ENCODE peak calls at places on chromosome 11, in five cellular contexts. B is transverse colon, M is suprapubic skin, J is GM12878, X is endothelial cell of umbilical vein. T is an unnamed sample.

GRCh38 chr11:73236879-73237278 is 18.8 kb downstream of the P2RY2 start:
- DNase-seq in B (peak; percentile 62), M (no peak), J (no peak), X (peak; percentile 61), T (no peak)

GRCh38 chr11:132037961-132038360 is 667.5 kb downstream of the NTM start:
- DNase-seq in B (no peak), M (no peak), J (no peak), X (no peak), T (no peak)

GRCh38 chr11:117723625-117724024 is 73.4 kb downstream of the DSCAML1 start:
- DNase-seq in B (peak; percentile 33), M (no peak), J (no peak), X (no peak), T (no peak)

GRCh38 chr11:61273151-61274078 is 21.7 kb downstream of the VWCE start:
- DNase-seq in B (peak; percentile 40), M (no peak), J (no peak), X (no peak), T (no peak)

GRCh38 chr11:73384871-73385692 is 8.9 kb downstream of the RELT start:
- DNase-seq in B (peak; percentile 71), M (no peak), J (peak; percentile 69), X (peak; percentile 53), T (peak; percentile 77)

GRCh38 chr11:122242731-122243130 is 126.7 kb upstream of the BLID start:
- DNase-seq in B (no peak), M (no peak), J (no peak), X (peak; percentile 55), T (no peak)

GRCh38 chr11:13183094-13183825 is 94.3 kb upstream of the BMAL1 start:
- DNase-seq in B (no peak), M (no peak), J (no peak), X (peak; percentile 56), T (no peak)

GRCh38 chr11:119479685-119480275 is 56.8 kb upstream of the THY1 start:
- DNase-seq in B (no peak), M (no peak), J (no peak), X (peak; percentile 17), T (no peak)

GRCh38 chr11:1782831-1783724 is 19.4 kb upstream of the CTSD start:
- DNase-seq in B (no peak), M (no peak), J (no peak), X (no peak), T (no peak)

GRCh38 chr11:29773656-29774264 is 243.1 kb downstream of the KCNA4 start:
- DNase-seq in B (no peak), M (no peak), J (no peak), X (no peak), T (no peak)

GRCh38 chr11:12600829-12601228 is 73.4 kb upstream of the TEAD1 start:
- DNase-seq in B (no peak), M (no peak), J (no peak), X (no peak), T (no peak)

GRCh38 chr11:29280452-29280851 is 736.4 kb downstream of the KCNA4 start:
- DNase-seq in B (no peak), M (no peak), J (no peak), X (peak; percentile 73), T (no peak)

GRCh38 chr11:5229388-5229787 is 2.5 kb upstream of the HBB start:
- DNase-seq in B (no peak), M (no peak), J (no peak), X (no peak), T (no peak)

GRCh38 chr11:66438009-66438503 is 592 bp downstream of the MRPL11 start:
- DNase-seq in B (no peak), M (no peak), J (no peak), X (no peak), T (no peak)

GRCh38 chr11:58771458-58771855 is 39.7 kb upstream of the GLYAT start:
- DNase-seq in B (no peak), M (no peak), J (no peak), X (no peak), T (no peak)

GRCh38 chr11:61041755-61042518 is 60.4 kb upstream of the CD5 start:
- DNase-seq in B (peak; percentile 62), M (no peak), J (no peak), X (peak; percentile 20), T (no peak)

GRCh38 chr11:15829312-15829711 is 527.0 kb downstream of the SOX6 start:
- DNase-seq in B (no peak), M (no peak), J (no peak), X (peak; percentile 37), T (no peak)

GRCh38 chr11:78420796-78421209 is 3.2 kb upstream of the GAB2 start:
- DNase-seq in B (peak; percentile 66), M (no peak), J (no peak), X (peak; percentile 69), T (peak; percentile 80)

GRCh38 chr11:72812968-72813739 is 1.1 kb upstream of the ATG16L2 start:
- DNase-seq in B (peak; percentile 71), M (no peak), J (no peak), X (peak; percentile 70), T (peak; percentile 78)

GRCh38 chr11:128940156-128940555 is 2.5 kb downstream of the TP53AIP1 start:
- DNase-seq in B (no peak), M (no peak), J (no peak), X (no peak), T (no peak)

GRCh38 chr11:113395782-113396336 is 8.3 kb downstream of the ANKK1 start:
- DNase-seq in B (no peak), M (no peak), J (no peak), X (no peak), T (no peak)

GRCh38 chr11:58525037-58525614 is 17.2 kb upstream of the OR5B21 start:
- DNase-seq in B (no peak), M (no peak), J (peak; percentile 79), X (no peak), T (no peak)

GRCh38 chr11:10594407-10594806 is 25.9 kb upstream of the LYVE1 start:
- DNase-seq in B (no peak), M (no peak), J (no peak), X (no peak), T (no peak)

GRCh38 chr11:65393513-65394079 is 7.2 kb downstream of the FRMD8 start:
- DNase-seq in B (no peak), M (no peak), J (no peak), X (no peak), T (peak; percentile 60)

GRCh38 chr11:61639816-61640443 is 40.3 kb upstream of the DAGLA start:
- DNase-seq in B (no peak), M (no peak), J (no peak), X (no peak), T (no peak)

GRCh38 chr11:87871071-87871470 is 304.2 kb downstream of the RAB38 start:
- DNase-seq in B (no peak), M (no peak), J (no peak), X (no peak), T (no peak)

GRCh38 chr11:119688362-119688761 is 40.6 kb downstream of the NECTIN1 start:
- DNase-seq in B (no peak), M (no peak), J (no peak), X (no peak), T (no peak)

GRCh38 chr11:2267871-2268825 is 2.2 kb downstream of the ASCL2 start:
- DNase-seq in B (no peak), M (no peak), J (no peak), X (no peak), T (no peak)

GRCh38 chr11:61716478-61717285 is 35.8 kb upstream of the MYRF start:
- DNase-seq in B (no peak), M (no peak), J (no peak), X (no peak), T (no peak)

GRCh38 chr11:3880724-3881123 is 25.3 kb downstream of the STIM1 start:
- DNase-seq in B (no peak), M (no peak), J (no peak), X (peak; percentile 67), T (no peak)

GRCh38 chr11:250740-251299 is 14.0 kb downstream of the PSMD13 start:
- DNase-seq in B (peak; percentile 70), M (no peak), J (no peak), X (peak; percentile 61), T (peak; percentile 72)

GRCh38 chr11:19013181-19013857 is 47.2 kb downstream of the MRGPRX2 start:
- DNase-seq in B (no peak), M (no peak), J (no peak), X (no peak), T (no peak)

GRCh38 chr11:31607914-31608313 is 98.3 kb downstream of the ELP4 start:
- DNase-seq in B (no peak), M (no peak), J (no peak), X (no peak), T (no peak)

GRCh38 chr11:31608995-31609394 is 99.4 kb downstream of the ELP4 start:
- DNase-seq in B (no peak), M (no peak), J (no peak), X (no peak), T (no peak)

GRCh38 chr11:31606893-31607292 is 97.3 kb downstream of the ELP4 start:
- DNase-seq in B (no peak), M (no peak), J (no peak), X (no peak), T (no peak)

DNA sequence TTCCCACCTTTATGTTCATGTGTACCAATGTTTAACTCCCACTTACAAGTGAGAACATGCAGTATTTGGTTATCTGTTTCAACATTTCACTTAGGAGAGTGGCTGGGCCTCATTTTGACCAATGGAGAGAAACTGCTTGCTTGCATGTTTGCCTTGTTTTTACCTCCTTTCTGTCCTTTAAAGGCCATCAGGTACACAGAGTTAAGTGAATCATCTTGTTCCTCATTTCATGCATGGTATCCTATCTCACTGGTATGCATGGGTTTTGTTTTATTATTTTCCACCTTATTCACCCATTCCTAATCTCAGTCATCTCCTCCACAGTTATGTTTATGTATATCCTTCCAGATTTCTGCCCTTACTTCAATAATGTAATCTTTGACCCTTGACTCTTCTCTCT is 101.0 kb downstream of the ELP4 start:
- DNase-seq in B (no peak), M (no peak), J (no peak), X (no peak), T (no peak)
- H3K27ac ChIP-seq in B (no peak overlapping the region), M (no peak overlapping the region), J (no peak overlapping the region), X (no peak overlapping the region), T (no peak overlapping the region)

GRCh38 chr11:94417386-94417987 is 16.3 kb upstream of the GPR83 start:
- DNase-seq in B (no peak), M (no peak), J (no peak), X (peak; percentile 32), T (no peak)
- TF ChIP-seq CTCF in B (peak; percentile 37), M (no peak), J (peak; percentile 24), X (peak; percentile 15), T (peak; percentile 36)

GRCh38 chr11:46239801-46240061 is 37.7 kb upstream of the CREB3L1 start:
- DNase-seq in B (no peak), M (no peak), J (no peak), X (no peak), T (no peak)

GRCh38 chr11:46240861-46241260 is 36.6 kb upstream of the CREB3L1 start:
- DNase-seq in B (no peak), M (no peak), J (no peak), X (no peak), T (no peak)

GRCh38 chr11:46238078-46238966 is 39.1 kb upstream of the CREB3L1 start:
- DNase-seq in B (peak; percentile 73), M (peak; percentile 83), J (no peak), X (peak; percentile 82), T (peak; percentile 89)

GRCh38 chr11:46240371-46240770 is 37.1 kb upstream of the CREB3L1 start:
- DNase-seq in B (no peak), M (no peak), J (no peak), X (no peak), T (no peak)

GRCh38 chr11:46238967-46239800 is 38.3 kb upstream of the CREB3L1 start:
- DNase-seq in B (peak; percentile 86), M (peak; percentile 86), J (no peak), X (peak; percentile 87), T (peak; percentile 94)
- TF ChIP-seq POLR2AphosphoS5 in B (no peak), M (no peak), J (no peak), X (peak; percentile 73), T (no peak)

GRCh38 chr11:48040830-48041444 is 60.6 kb downstream of the PTPRJ start:
- DNase-seq in B (no peak), M (no peak), J (no peak), X (no peak), T (no peak)
- H3K27ac ChIP-seq in B (no peak overlapping the region), M (no peak overlapping the region), J (no peak overlapping the region), X (no peak overlapping the region), T (peak overlapping the region; percentile 9)